ENCODE peak calls at places on chromosome 22, in eight cellular contexts. K is body of pancreas; F is CD8-positive, alpha-beta T cell; N is kidney; V is A549; C is astrocyte; J is CD8-positive, alpha-beta memory T cell; E is stomach. Z is an unnamed sample.

GRCh38 chr22:46774456-46775363 is 12.3 kb downstream of the TBC1D22A start:
- DNase-seq in K (no peak), F (no peak), N (peak), V (no peak), C (no peak), J (no peak), E (no peak), Z (no peak)

GRCh38 chr22:26553056-26553752 is 36.7 kb downstream of the TPST2 start:
- DNase-seq in K (peak), F (no peak), N (no peak), V (peak), C (peak), J (no peak), E (no peak), Z (no peak)

GRCh38 chr22:17305076-17305475 is 64.2 kb upstream of the CECR2 start:
- DNase-seq in K (no peak), F (no peak), N (no peak), V (no peak), C (no peak), J (no peak), E (peak), Z (no peak)

GRCh38 chr22:29230916-29231875 is 25.5 kb downstream of the EMID1 start:
- DNase-seq in K (no peak), F (no peak), N (peak), V (no peak), C (no peak), J (no peak), E (no peak), Z (no peak)

GRCh38 chr22:17234144-17234623 is 14.9 kb upstream of the ADA2 start:
- DNase-seq in K (no peak), F (no peak), N (peak), V (no peak), C (no peak), J (no peak), E (no peak), Z (no peak)

GRCh38 chr22:49602481-49602880 is 225.2 kb downstream of the BRD1 start:
- DNase-seq in K (no peak), F (no peak), N (no peak), V (no peak), C (no peak), J (no peak), E (no peak), Z (no peak)

GRCh38 chr22:38828191-38828590 is 15.6 kb downstream of the NPTXR start:
- DNase-seq in K (no peak), F (no peak), N (peak), V (no peak), C (no peak), J (no peak), E (no peak), Z (no peak)

GRCh38 chr22:38973289-38974169 is 8.6 kb upstream of the APOBEC3B start:
- DNase-seq in K (no peak), F (peak), N (no peak), V (peak), C (peak), J (peak), E (peak), Z (peak)

GRCh38 chr22:29044657-29045176 is 16.9 kb downstream of the C22orf31 start:
- DNase-seq in K (no peak), F (no peak), N (no peak), V (no peak), C (peak), J (no peak), E (no peak), Z (no peak)

GRCh38 chr22:28810839-28811491 is 10.6 kb upstream of the XBP1 start:
- DNase-seq in K (no peak), F (peak), N (peak), V (no peak), C (no peak), J (peak), E (no peak), Z (peak)

GRCh38 chr22:27170491-27170890 is 513.1 kb downstream of the MIAT start:
- DNase-seq in K (peak), F (no peak), N (no peak), V (peak), C (peak), J (no peak), E (no peak), Z (no peak)

GRCh38 chr22:27952091-27952490 is 33.0 kb upstream of the PITPNB start:
- DNase-seq in K (no peak), F (no peak), N (no peak), V (no peak), C (peak), J (no peak), E (no peak), Z (no peak)

GRCh38 chr22:36457688-36458450 is 23.6 kb downstream of the TXN2 start:
- DNase-seq in K (peak), F (no peak), N (peak), V (no peak), C (peak), J (no peak), E (no peak), Z (no peak)

GRCh38 chr22:45397806-45398205 is 15.6 kb downstream of the SMC1B start:
- DNase-seq in K (no peak), F (no peak), N (no peak), V (no peak), C (no peak), J (peak), E (no peak), Z (no peak)

GRCh38 chr22:45139693-45140092 is 24.0 kb upstream of the NUP50 start:
- DNase-seq in K (no peak), F (no peak), N (no peak), V (no peak), C (no peak), J (no peak), E (no peak), Z (no peak)

GRCh38 chr22:45922256-45922655 is 54.7 kb downstream of the WNT7B start:
- DNase-seq in K (no peak), F (no peak), N (no peak), V (no peak), C (no peak), J (no peak), E (no peak), Z (no peak)

GRCh38 chr22:28015056-28015445 is 96.0 kb upstream of the PITPNB start:
- DNase-seq in K (peak), F (no peak), N (no peak), V (no peak), C (no peak), J (no peak), E (no peak), Z (no peak)

GRCh38 chr22:28027453-28028448 is 108.7 kb upstream of the PITPNB start:
- DNase-seq in K (no peak), F (no peak), N (no peak), V (no peak), C (no peak), J (no peak), E (no peak), Z (no peak)

GRCh38 chr22:49016909-49017768 is 810.5 kb downstream of the BRD1 start:
- DNase-seq in K (no peak), F (no peak), N (peak), V (no peak), C (no peak), J (no peak), E (peak), Z (no peak)

GRCh38 chr22:46072030-46072881 is 78.1 kb upstream of the PPARA start:
- DNase-seq in K (peak), F (peak), N (peak), V (no peak), C (no peak), J (peak), E (peak), Z (peak)

GRCh38 chr22:48979482-48979881 is 848.2 kb downstream of the BRD1 start:
- DNase-seq in K (no peak), F (no peak), N (no peak), V (peak), C (no peak), J (no peak), E (no peak), Z (no peak)

GRCh38 chr22:35842954-35843353 is 125.3 kb downstream of the APOL5 start:
- DNase-seq in K (peak), F (no peak), N (no peak), V (peak), C (peak), J (no peak), E (no peak), Z (no peak)

GRCh38 chr22:16824718-16825687 is at the start of gene XKR3:
- DNase-seq in K (no peak), F (no peak), N (no peak), V (no peak), C (no peak), J (no peak), E (no peak), Z (peak)

GRCh38 chr22:27252282-27253049 is 549.1 kb downstream of the MN1 start:
- DNase-seq in K (no peak), F (no peak), N (no peak), V (peak), C (peak), J (no peak), E (no peak), Z (no peak)

GRCh38 chr22:50523806-50524663 is 1.4 kb downstream of the SCO2 start:
- DNase-seq in K (no peak), F (no peak), N (peak), V (no peak), C (no peak), J (no peak), E (no peak), Z (no peak)

GRCh38 chr22:48740731-48741405 is 1086.8 kb downstream of the BRD1 start:
- DNase-seq in K (no peak), F (no peak), N (peak), V (no peak), C (no peak), J (no peak), E (peak), Z (no peak)

GRCh38 chr22:42180349-42180842 is 49.8 kb upstream of the CYP2D6 start:
- DNase-seq in K (peak), F (peak), N (no peak), V (no peak), C (peak), J (peak), E (no peak), Z (peak)
- H3K27ac ChIP-seq in K (no peak), F (no peak), N (peak), V (no peak), C (no peak), J (no peak), E (peak), Z (no peak)

GRCh38 chr22:22019659-22020424 is 37.3 kb upstream of the TOP3B start:
- DNase-seq in K (no peak), F (no peak), N (no peak), V (no peak), C (no peak), J (no peak), E (no peak), Z (no peak)
- H3K27ac ChIP-seq in K (no peak), F (no peak), N (no peak), V (no peak), C (no peak), J (no peak), E (no peak), Z (no peak)

DNA sequence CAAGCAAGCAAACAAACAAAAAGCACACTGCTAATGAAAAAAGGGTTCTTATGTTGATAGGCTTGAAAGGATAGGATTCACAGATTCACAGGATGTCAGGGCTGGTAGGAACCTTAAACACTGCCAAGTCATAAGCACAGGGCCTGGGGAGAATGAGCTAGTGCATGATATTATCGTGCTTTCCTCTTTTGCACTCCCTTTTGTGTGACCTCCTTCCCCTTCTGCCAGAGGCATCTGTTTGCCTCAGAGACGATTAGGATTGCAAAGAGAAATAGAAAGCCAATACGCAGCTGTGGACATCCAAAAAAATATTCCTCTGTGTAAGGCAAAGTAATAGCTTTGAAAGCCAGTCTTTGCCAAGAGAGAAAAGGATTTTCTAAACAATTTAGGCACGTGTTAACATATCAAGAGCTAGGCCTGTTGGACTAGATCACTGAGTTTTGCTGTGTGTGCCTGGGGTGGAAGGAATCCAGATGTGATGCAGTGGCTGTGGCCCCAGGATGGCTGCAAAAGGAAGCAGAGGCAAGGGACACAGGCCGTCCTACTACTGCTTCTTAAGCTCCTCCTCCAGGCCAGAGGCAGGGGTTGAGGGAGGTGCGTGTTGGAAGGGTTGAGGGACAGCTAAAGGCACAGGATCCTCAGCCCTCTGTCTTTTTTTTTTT is 30.6 kb downstream of the MCHR1 start:
- DNase-seq in K (no peak), F (no peak), N (no peak), V (no peak), C (no peak), J (no peak), E (no peak), Z (no peak)
- H3K27ac ChIP-seq in K (no peak), F (no peak), N (no peak), V (peak), C (no peak), J (no peak), E (peak), Z (peak)

GRCh38 chr22:43829448-43829821 is 17.3 kb upstream of the EFCAB6 start:
- DNase-seq in K (no peak), F (no peak), N (peak), V (no peak), C (peak), J (no peak), E (no peak), Z (no peak)
- H3K27ac ChIP-seq in K (no peak), F (no peak), N (no peak), V (no peak), C (no peak), J (no peak), E (peak), Z (no peak)

DNA sequence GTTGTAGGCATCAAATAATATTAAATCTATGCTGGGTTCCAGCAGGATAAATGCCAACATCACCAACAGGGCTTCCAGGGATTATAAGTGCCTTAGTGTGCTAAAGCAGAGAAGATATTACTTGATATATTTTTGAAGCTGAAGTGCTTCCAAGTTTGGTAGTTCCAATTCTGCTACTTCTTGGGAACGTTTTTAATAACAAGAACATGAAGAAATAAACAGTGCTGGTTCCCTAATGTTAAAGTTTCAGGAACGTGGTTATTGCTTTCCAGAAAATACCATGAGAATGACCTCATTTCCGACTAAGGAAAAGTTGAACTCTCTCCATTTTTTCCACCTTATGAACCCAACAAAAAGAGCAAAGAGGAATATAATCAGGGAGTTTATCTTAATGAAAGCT is 4.6 kb upstream of the RNF185 start:
- DNase-seq in K (no peak), F (no peak), N (no peak), V (no peak), C (peak), J (no peak), E (no peak), Z (no peak)
- H3K27ac ChIP-seq in K (no peak), F (no peak), N (peak), V (no peak), C (peak), J (no peak), E (peak), Z (no peak)

DNA sequence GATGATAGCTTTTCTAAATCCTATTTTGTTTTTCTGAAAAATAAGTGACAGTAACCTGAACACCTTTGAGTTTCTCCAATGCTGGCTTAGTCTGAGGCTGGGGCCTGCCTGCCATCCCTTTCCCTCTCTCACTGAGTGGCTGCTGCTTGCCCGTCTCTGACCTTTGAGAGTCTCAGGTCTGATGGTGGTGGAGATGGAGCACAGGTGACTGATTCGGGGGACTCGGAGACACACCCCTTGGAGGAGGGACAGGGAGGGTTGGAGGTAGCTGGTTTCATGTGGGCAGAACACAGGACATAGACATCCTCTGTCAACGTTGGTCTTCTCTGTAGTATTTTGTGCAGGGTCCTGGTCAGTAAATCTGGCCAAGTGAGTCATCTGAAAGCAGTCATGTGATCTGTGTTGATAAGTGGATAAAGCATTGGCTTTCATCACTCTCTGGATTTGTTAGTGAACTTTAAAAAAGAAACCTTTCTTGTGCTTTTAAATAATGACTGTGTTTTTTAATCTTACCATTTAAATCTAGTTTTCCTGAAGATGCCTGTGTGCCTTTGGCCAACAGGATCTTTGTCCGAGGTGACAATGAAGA is 47.1 kb upstream of the CLDN5 start:
- DNase-seq in K (no peak), F (no peak), N (no peak), V (no peak), C (peak), J (no peak), E (no peak), Z (no peak)
- H3K27ac ChIP-seq in K (no peak), F (no peak), N (no peak), V (no peak), C (no peak), J (no peak), E (no peak), Z (no peak)

GRCh38 chr22:37547249-37547741 is 13.0 kb upstream of the CDC42EP1 start:
- DNase-seq in K (no peak), F (no peak), N (no peak), V (no peak), C (no peak), J (no peak), E (no peak), Z (no peak)
- H3K27ac ChIP-seq in K (peak), F (no peak), N (peak), V (peak), C (no peak), J (no peak), E (peak), Z (no peak)

GRCh38 chr22:23532756-23533155 is 47.3 kb downstream of the IGLL1 start:
- DNase-seq in K (no peak), F (no peak), N (peak), V (no peak), C (no peak), J (no peak), E (no peak), Z (no peak)
- H3K27ac ChIP-seq in K (no peak), F (no peak), N (no peak), V (peak), C (no peak), J (peak), E (no peak), Z (peak)

Z was measured in DND-41.